ENCODE peak calls at places on chromosomes 5 and 9, in seven cellular contexts. One of them, this sample, is unnamed.

GRCh38 chr5:118999696-119000095 is 11.3 kb upstream of the DTWD2 start:
- DNase-seq in IMR-90: no peak
- DNase-seq in MM.1S: no peak
- DNase-seq in prostate gland: no peak
- DNase-seq in RWPE1: no peak
- DNase-seq in endothelial cell: no peak
- DNase-seq in CD4-positive, alpha-beta T cell: no peak
- DNase-seq in this sample: no peak

GRCh38 chr9:38000332-38000731 is 68.7 kb downstream of the SHB start:
- DNase-seq in endothelial cell: no peak
- DNase-seq in RWPE1: no peak
- DNase-seq in prostate gland: no peak
- DNase-seq in MM.1S: no peak
- DNase-seq in CD4-positive, alpha-beta T cell: no peak
- DNase-seq in IMR-90: no peak
- DNase-seq in this sample: no peak

GRCh38 chr5:149221326-149221725 is 50.3 kb upstream of the AFAP1L1 start:
- DNase-seq in IMR-90: peak
- DNase-seq in prostate gland: no peak
- DNase-seq in RWPE1: no peak
- DNase-seq in CD4-positive, alpha-beta T cell: no peak
- DNase-seq in MM.1S: no peak
- DNase-seq in endothelial cell: no peak
- DNase-seq in this sample: no peak

GRCh38 chr5:168382421-168382820 is 91.0 kb downstream of the WWC1 start:
- DNase-seq in CD4-positive, alpha-beta T cell: no peak
- DNase-seq in MM.1S: no peak
- DNase-seq in endothelial cell: no peak
- DNase-seq in RWPE1: no peak
- DNase-seq in IMR-90: no peak
- DNase-seq in prostate gland: no peak
- DNase-seq in this sample: no peak

GRCh38 chr5:171577940-171578856 is 158.8 kb downstream of the FGF18 start:
- DNase-seq in RWPE1: no peak
- DNase-seq in MM.1S: no peak
- DNase-seq in CD4-positive, alpha-beta T cell: no peak
- DNase-seq in prostate gland: no peak
- DNase-seq in IMR-90: no peak
- DNase-seq in endothelial cell: no peak
- DNase-seq in this sample: no peak

GRCh38 chr9:101028346-101029299 is at the start of gene PLPPR1:
- DNase-seq in CD4-positive, alpha-beta T cell: no peak
- DNase-seq in RWPE1: peak
- DNase-seq in endothelial cell: peak
- DNase-seq in IMR-90: peak
- DNase-seq in MM.1S: peak
- DNase-seq in prostate gland: peak
- DNase-seq in this sample: peak

GRCh38 chr5:168991311-168991710 is 309.6 kb downstream of the SLIT3 start:
- DNase-seq in MM.1S: no peak
- DNase-seq in CD4-positive, alpha-beta T cell: no peak
- DNase-seq in prostate gland: no peak
- DNase-seq in IMR-90: no peak
- DNase-seq in endothelial cell: no peak
- DNase-seq in RWPE1: no peak
- DNase-seq in this sample: no peak

GRCh38 chr5:103918668-103919367 is 356.2 kb upstream of the NUDT12 start:
- DNase-seq in MM.1S: peak
- DNase-seq in CD4-positive, alpha-beta T cell: no peak
- DNase-seq in prostate gland: no peak
- DNase-seq in RWPE1: no peak
- DNase-seq in IMR-90: peak
- DNase-seq in endothelial cell: no peak
- DNase-seq in this sample: no peak

GRCh38 chr5:132641841-132642240 is 16.1 kb upstream of the IL13 start:
- DNase-seq in endothelial cell: no peak
- DNase-seq in RWPE1: no peak
- DNase-seq in prostate gland: no peak
- DNase-seq in CD4-positive, alpha-beta T cell: no peak
- DNase-seq in IMR-90: no peak
- DNase-seq in MM.1S: no peak
- DNase-seq in this sample: peak

DNA sequence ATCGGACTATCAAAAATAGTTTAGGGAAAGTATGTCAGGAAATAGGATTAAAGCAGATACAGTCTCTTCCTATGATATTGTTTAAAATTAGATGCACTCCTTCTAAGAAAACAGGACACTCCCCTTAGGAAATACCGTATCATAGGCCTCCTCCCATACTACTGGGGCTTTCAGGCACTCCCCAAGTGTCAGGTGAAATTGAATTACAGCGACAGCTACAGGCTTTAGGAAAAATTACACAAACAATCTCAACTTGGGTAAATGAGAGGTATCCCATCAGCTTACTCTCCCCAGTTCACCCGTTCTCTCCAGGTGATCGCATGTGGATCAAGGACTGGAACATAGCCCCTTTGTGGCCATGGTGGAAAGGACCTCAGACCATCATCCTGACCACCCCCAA is 110.4 kb upstream of the EPB41L4A start:
- DNase-seq in RWPE1: peak
- DNase-seq in MM.1S: peak
- DNase-seq in prostate gland: no peak
- DNase-seq in CD4-positive, alpha-beta T cell: no peak
- DNase-seq in endothelial cell: no peak
- DNase-seq in IMR-90: no peak
- DNase-seq in this sample: no peak
- TF ChIP-seq CTCF in RWPE1: peak
- TF ChIP-seq CTCF in MM.1S: peak
- TF ChIP-seq CTCF in prostate gland: peak
- TF ChIP-seq CTCF in CD4-positive, alpha-beta T cell: no peak
- TF ChIP-seq CTCF in endothelial cell: no peak
- TF ChIP-seq CTCF in IMR-90: peak
- TF ChIP-seq CTCF in this sample: no peak

DNA sequence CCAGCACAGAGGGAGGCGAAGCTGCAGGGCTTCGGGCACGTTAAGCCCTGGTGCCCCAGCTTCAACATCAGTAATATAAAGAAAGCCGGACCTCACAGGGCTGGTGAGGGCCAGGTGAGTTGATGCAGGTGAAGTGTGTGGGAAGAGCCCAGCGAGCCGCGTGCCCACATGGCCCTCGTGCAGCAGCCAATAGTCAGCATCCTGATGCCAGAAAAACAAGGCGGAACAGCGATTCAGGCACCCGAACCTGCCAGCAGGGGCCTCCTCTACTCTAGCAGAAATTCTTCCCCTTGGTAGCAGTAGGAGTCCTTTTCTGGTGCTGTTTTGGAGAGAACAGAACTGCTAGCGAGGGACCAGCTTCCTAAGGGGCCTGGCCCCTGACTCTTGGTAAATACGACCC is 7.8 kb downstream of the MED10 start:
- DNase-seq in prostate gland: no peak
- DNase-seq in MM.1S: no peak
- DNase-seq in endothelial cell: no peak
- DNase-seq in RWPE1: no peak
- DNase-seq in IMR-90: no peak
- DNase-seq in CD4-positive, alpha-beta T cell: no peak
- DNase-seq in this sample: no peak
- TF ChIP-seq CTCF in prostate gland: no peak
- TF ChIP-seq CTCF in MM.1S: no peak
- TF ChIP-seq CTCF in endothelial cell: no peak
- TF ChIP-seq CTCF in RWPE1: no peak
- TF ChIP-seq CTCF in IMR-90: no peak
- TF ChIP-seq CTCF in CD4-positive, alpha-beta T cell: no peak
- TF ChIP-seq CTCF in this sample: no peak

DNA sequence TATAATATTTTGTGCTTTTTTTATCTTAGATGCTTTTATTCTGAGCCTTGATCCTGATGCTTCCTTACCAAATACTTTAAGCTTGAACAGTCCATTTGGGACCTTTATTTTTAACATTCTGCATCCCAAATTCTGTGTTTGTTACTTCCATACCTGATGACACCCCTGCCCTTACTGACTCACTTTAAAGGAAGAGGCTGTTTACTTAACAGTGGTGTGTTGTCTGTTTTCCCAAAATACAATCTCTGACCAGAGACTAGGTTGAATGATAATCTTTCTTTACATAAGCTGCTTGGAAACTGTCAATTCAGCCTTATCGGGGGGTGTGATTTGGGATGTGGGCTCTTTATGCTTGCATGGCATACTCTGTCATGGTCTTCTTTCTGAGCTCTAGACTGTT is 71.1 kb downstream of the SNX24 start:
- DNase-seq in IMR-90: no peak
- DNase-seq in endothelial cell: no peak
- DNase-seq in MM.1S: no peak
- DNase-seq in prostate gland: no peak
- DNase-seq in CD4-positive, alpha-beta T cell: no peak
- DNase-seq in RWPE1: no peak
- DNase-seq in this sample: no peak
- TF ChIP-seq CTCF in IMR-90: no peak
- TF ChIP-seq CTCF in endothelial cell: no peak
- TF ChIP-seq CTCF in MM.1S: no peak
- TF ChIP-seq CTCF in prostate gland: no peak
- TF ChIP-seq CTCF in CD4-positive, alpha-beta T cell: no peak
- TF ChIP-seq CTCF in RWPE1: no peak
- TF ChIP-seq CTCF in this sample: no peak

GRCh38 chr5:75588666-75589065 is 22.6 kb upstream of the ANKDD1B start:
- DNase-seq in RWPE1: no peak
- DNase-seq in IMR-90: no peak
- DNase-seq in CD4-positive, alpha-beta T cell: no peak
- DNase-seq in MM.1S: no peak
- DNase-seq in endothelial cell: no peak
- DNase-seq in prostate gland: no peak
- DNase-seq in this sample: no peak

DNA sequence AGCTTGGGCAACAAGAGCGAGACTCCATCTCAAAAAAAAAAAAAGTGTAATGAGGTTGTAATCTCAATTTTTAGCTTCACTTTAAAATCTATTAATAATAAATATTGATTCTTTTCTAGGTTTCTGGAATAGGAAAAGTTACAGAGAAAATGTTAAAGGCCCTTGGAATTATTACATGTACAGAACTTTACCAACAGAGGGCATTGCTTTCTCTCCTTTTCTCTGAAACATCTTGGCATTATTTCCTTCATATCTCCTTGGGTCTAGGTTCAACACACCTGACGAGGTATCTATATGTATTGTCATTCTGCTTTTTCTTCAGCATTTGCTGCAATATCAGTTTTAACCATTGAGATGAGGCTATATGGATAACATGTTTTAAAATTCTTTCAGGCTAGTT is 26.6 kb upstream of the ANKDD1B start:
- DNase-seq in endothelial cell: no peak
- DNase-seq in CD4-positive, alpha-beta T cell: no peak
- DNase-seq in IMR-90: no peak
- DNase-seq in RWPE1: no peak
- DNase-seq in MM.1S: no peak
- DNase-seq in prostate gland: no peak
- DNase-seq in this sample: no peak
- TF ChIP-seq CTCF in endothelial cell: no peak
- TF ChIP-seq CTCF in CD4-positive, alpha-beta T cell: no peak
- TF ChIP-seq CTCF in IMR-90: peak
- TF ChIP-seq CTCF in RWPE1: no peak
- TF ChIP-seq CTCF in MM.1S: no peak
- TF ChIP-seq CTCF in prostate gland: peak
- TF ChIP-seq CTCF in this sample: no peak

DNA sequence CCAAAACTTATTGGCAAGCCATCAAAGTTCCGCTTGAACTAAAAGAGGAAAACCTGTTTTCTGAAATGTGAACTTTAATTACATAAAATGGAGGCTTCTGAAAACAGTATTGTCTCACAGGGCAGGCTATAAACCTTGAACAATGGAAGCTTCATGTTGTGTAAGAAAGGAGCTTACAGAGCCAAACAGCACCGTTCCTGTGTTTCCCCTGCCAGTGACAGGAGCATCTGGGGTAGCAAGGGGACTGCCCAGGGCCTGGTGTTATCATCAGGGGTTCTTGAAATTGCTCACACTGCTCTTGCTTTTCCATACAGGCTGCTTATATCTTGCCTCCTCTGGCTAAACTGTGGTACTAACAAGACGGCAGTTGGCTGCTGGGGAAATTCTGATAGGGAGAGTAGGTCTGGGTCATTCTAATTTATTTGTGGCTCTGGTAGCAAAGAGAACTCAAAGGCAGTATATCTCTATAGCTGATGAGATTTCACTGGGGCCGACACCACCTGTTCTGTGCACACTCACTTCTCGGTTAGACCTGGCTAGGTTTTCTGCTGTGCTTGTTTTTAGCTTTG is 40.4 kb downstream of the BASP1 start:
- DNase-seq in MM.1S: no peak
- DNase-seq in CD4-positive, alpha-beta T cell: no peak
- DNase-seq in endothelial cell: no peak
- DNase-seq in IMR-90: peak
- DNase-seq in RWPE1: no peak
- DNase-seq in prostate gland: peak
- DNase-seq in this sample: no peak
- TF ChIP-seq CTCF in MM.1S: no peak
- TF ChIP-seq CTCF in CD4-positive, alpha-beta T cell: no peak
- TF ChIP-seq CTCF in endothelial cell: no peak
- TF ChIP-seq CTCF in IMR-90: no peak
- TF ChIP-seq CTCF in RWPE1: no peak
- TF ChIP-seq CTCF in prostate gland: no peak
- TF ChIP-seq CTCF in this sample: no peak

GRCh38 chr9:26502311-26502710 is 390.3 kb downstream of the CAAP1 start:
- DNase-seq in MM.1S: no peak
- DNase-seq in prostate gland: no peak
- DNase-seq in endothelial cell: peak
- DNase-seq in CD4-positive, alpha-beta T cell: no peak
- DNase-seq in IMR-90: no peak
- DNase-seq in RWPE1: no peak
- DNase-seq in this sample: no peak
- TF ChIP-seq CTCF in MM.1S: no peak
- TF ChIP-seq CTCF in prostate gland: no peak
- TF ChIP-seq CTCF in endothelial cell: no peak
- TF ChIP-seq CTCF in CD4-positive, alpha-beta T cell: no peak
- TF ChIP-seq CTCF in IMR-90: no peak
- TF ChIP-seq CTCF in RWPE1: no peak
- TF ChIP-seq CTCF in this sample: no peak

GRCh38 chr5:83608122-83608521 is 112.5 kb downstream of the HAPLN1 start:
- DNase-seq in endothelial cell: peak
- DNase-seq in RWPE1: peak
- DNase-seq in prostate gland: no peak
- DNase-seq in IMR-90: peak
- DNase-seq in CD4-positive, alpha-beta T cell: no peak
- DNase-seq in MM.1S: peak
- DNase-seq in this sample: no peak
- TF ChIP-seq CTCF in endothelial cell: peak
- TF ChIP-seq CTCF in RWPE1: peak
- TF ChIP-seq CTCF in prostate gland: no peak
- TF ChIP-seq CTCF in IMR-90: peak
- TF ChIP-seq CTCF in CD4-positive, alpha-beta T cell: no peak
- TF ChIP-seq CTCF in MM.1S: peak
- TF ChIP-seq CTCF in this sample: peak

GRCh38 chr5:97044057-97044456 is 98.4 kb downstream of the LIX1 start:
- DNase-seq in CD4-positive, alpha-beta T cell: no peak
- DNase-seq in prostate gland: no peak
- DNase-seq in IMR-90: peak
- DNase-seq in endothelial cell: peak
- DNase-seq in RWPE1: no peak
- DNase-seq in MM.1S: no peak
- DNase-seq in this sample: no peak
- TF ChIP-seq CTCF in CD4-positive, alpha-beta T cell: no peak
- TF ChIP-seq CTCF in prostate gland: peak
- TF ChIP-seq CTCF in IMR-90: peak
- TF ChIP-seq CTCF in endothelial cell: no peak
- TF ChIP-seq CTCF in RWPE1: no peak
- TF ChIP-seq CTCF in MM.1S: no peak
- TF ChIP-seq CTCF in this sample: no peak

GRCh38 chr9:133876144-133876543 is 116.0 kb downstream of the VAV2 start:
- DNase-seq in prostate gland: no peak
- DNase-seq in IMR-90: no peak
- DNase-seq in RWPE1: no peak
- DNase-seq in CD4-positive, alpha-beta T cell: no peak
- DNase-seq in endothelial cell: peak
- DNase-seq in MM.1S: no peak
- DNase-seq in this sample: no peak
- TF ChIP-seq CTCF in prostate gland: no peak
- TF ChIP-seq CTCF in IMR-90: peak
- TF ChIP-seq CTCF in RWPE1: no peak
- TF ChIP-seq CTCF in CD4-positive, alpha-beta T cell: no peak
- TF ChIP-seq CTCF in endothelial cell: peak
- TF ChIP-seq CTCF in MM.1S: peak
- TF ChIP-seq CTCF in this sample: no peak

This sample was measured in activated CD8-positive, alpha-beta T cell treated with anti-CD3 and anti-CD28 coated beads for 36 hours.